ENCODE peak calls at places on chromosomes 4 and X, in seven cellular contexts. A is heart right ventricle; C is small intestine; N is pancreas; E is mammary epithelial cell; K is endodermal cell; Q is effector memory CD4-positive, alpha-beta T cell. R is an unnamed sample. For H3K36me3, H3K9me3 and H3K27me3, the result is how much of the 10 kb centered on the place peaks cover.

GRCh38 chr4:18816228-18816891 is 794.8 kb upstream of the LCORL start:
- DNase-seq in A (no peak), C (no peak), N (no peak), E (no peak), K (no peak), Q (no peak), R (no peak)

GRCh38 chr4:38160487-38161207 is 200.4 kb downstream of the PTTG2 start:
- DNase-seq in A (no peak), C (peak), N (peak), E (peak), K (peak), Q (peak), R (no peak)

GRCh38 chr4:38099908-38100407 is 139.8 kb downstream of the PTTG2 start:
- DNase-seq in A (no peak), C (no peak), N (no peak), E (peak), K (no peak), Q (no peak), R (no peak)

GRCh38 chr4:176441594-176441993 is 121.8 kb downstream of the SPCS3 start:
- DNase-seq in A (no peak), C (no peak), N (no peak), E (no peak), K (no peak), Q (no peak), R (no peak)

GRCh38 chrX:135931644-135932487 is 38.4 kb downstream of the SAGE1 start:
- DNase-seq in A (peak), C (peak), N (peak), E (peak), K (peak), Q (peak), R (peak)

GRCh38 chrX:68146054-68146453 is 287.2 kb downstream of the OPHN1 start:
- DNase-seq in A (no peak), C (peak), N (no peak), E (peak), K (no peak), Q (no peak), R (no peak)

GRCh38 chr4:24511371-24512063 is 72.8 kb downstream of the DHX15 start:
- DNase-seq in A (no peak), C (no peak), N (no peak), E (no peak), K (peak), Q (no peak), R (no peak)

GRCh38 chr4:32884198-32884597 is 2164.0 kb downstream of the PCDH7 start:
- DNase-seq in A (no peak), C (no peak), N (no peak), E (no peak), K (no peak), Q (no peak), R (no peak)

GRCh38 chr4:122716825-122717448 is 15.6 kb upstream of the BBS12 start:
- DNase-seq in A (peak), C (peak), N (peak), E (peak), K (peak), Q (peak), R (peak)

GRCh38 chrX:72105436-72105835 is 26.3 kb downstream of the RTL5 start:
- DNase-seq in A (no peak), C (no peak), N (no peak), E (no peak), K (no peak), Q (peak), R (no peak)

GRCh38 chr4:11765849-11766453 is 337.3 kb upstream of the HS3ST1 start:
- DNase-seq in A (peak), C (peak), N (no peak), E (peak), K (peak), Q (no peak), R (no peak)

GRCh38 chrX:17859609-17860178 is 1.4 kb downstream of the RAI2 start:
- DNase-seq in A (no peak), C (no peak), N (peak), E (no peak), K (peak), Q (no peak), R (no peak)

GRCh38 chr4:105022811-105023667 is 123.6 kb upstream of the TET2 start:
- DNase-seq in A (no peak), C (no peak), N (no peak), E (peak), K (peak), Q (no peak), R (no peak)

GRCh38 chr4:74206088-74206826 is 48.3 kb downstream of the MTHFD2L start:
- DNase-seq in A (no peak), C (no peak), N (no peak), E (no peak), K (no peak), Q (no peak), R (peak)

GRCh38 chrX:55710701-55711100 is 6.8 kb upstream of the RRAGB start:
- DNase-seq in A (peak), C (no peak), N (no peak), E (peak), K (no peak), Q (no peak), R (no peak)

GRCh38 chrX:308821-309520 is 9.6 kb downstream of the GTPBP6 start:
- DNase-seq in A (no peak), C (no peak), N (no peak), E (no peak), K (no peak), Q (no peak), R (peak)
- H3K36me3 ChIP-seq in A (under half), C (under half), N (under half), E (under half), K (half or more), Q (half or more), R (under half)

GRCh38 chr4:127630152-127630551 is 2.6 kb upstream of the INTU start:
- DNase-seq in A (no peak), C (no peak), N (no peak), E (no peak), K (no peak), Q (no peak), R (no peak)
- H3K9me3 ChIP-seq in A (under half), C (under half), N (under half), E (under half), K (under half), Q (under half), R (under half)

GRCh38 chrX:107752037-107752436 is 23.6 kb downstream of the TSC22D3 start:
- DNase-seq in A (no peak), C (no peak), N (no peak), E (no peak), K (no peak), Q (no peak), R (no peak)
- H3K27me3 ChIP-seq in A (under half), C (under half), N (under half), E (under half), K (half or more), Q (under half), R (under half)

DNA sequence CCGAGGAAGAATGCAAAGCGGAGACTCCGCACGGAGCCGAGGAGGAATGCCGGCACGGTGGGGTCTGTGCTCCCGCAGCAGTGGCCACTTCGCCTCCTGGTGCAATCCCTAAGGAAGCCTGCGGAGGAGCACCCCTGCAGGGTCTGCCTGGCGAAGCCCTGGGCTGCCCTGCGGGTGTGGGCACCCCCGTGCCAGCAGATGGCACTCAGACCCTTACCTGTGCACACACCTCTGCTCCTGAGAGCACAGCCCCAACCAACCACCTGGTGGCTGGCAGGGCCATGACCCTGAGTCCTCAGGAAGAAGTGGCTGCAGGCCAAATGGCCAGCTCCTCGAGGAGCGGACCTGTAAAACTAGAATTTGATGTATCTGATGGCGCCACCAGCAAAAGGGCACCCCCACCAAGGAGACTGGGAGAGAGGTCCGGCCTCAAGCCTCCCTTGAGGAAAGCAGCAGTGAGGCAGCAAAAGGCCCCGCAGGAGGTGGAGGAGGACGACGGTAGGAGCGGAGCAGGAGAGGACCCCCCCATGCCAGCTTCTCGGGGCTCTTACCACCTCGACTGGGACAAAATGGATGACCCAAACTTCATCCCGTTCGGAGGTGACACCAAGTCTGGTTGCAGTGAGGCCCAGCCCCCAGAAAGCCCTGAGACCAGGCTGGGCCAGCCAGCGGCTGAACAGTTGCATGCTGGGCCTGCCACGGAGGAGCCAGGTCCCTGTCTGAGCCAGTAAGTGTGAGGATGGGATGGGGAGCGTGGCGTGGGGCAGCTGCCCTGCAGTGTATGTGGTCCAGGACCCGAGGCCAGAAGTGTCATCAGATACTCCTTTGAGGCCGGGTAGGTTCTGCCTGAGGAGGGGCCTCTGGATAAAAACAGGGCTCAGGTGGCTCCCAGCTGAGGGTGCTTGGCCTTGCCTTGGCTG is 7.0 kb downstream of the TACC3 start:
- DNase-seq in A (no peak), C (no peak), N (peak), E (no peak), K (no peak), Q (no peak), R (peak)
- H3K36me3 ChIP-seq in A (under half), C (under half), N (under half), E (under half), K (half or more), Q (half or more), R (under half)

GRCh38 chr4:337143-337931 is at the start of gene ZNF141:
- DNase-seq in A (peak), C (peak), N (peak), E (peak), K (peak), Q (peak), R (peak)
- H3K9me3 ChIP-seq in A (under half), C (under half), N (under half), E (under half), K (under half), Q (under half), R (under half)

GRCh38 chr4:5973486-5974220 is 44.6 kb downstream of the C4orf50 start:
- DNase-seq in A (no peak), C (no peak), N (no peak), E (no peak), K (peak), Q (no peak), R (no peak)

GRCh38 chr4:5974321-5974720 is 43.9 kb downstream of the C4orf50 start:
- DNase-seq in A (no peak), C (no peak), N (no peak), E (no peak), K (peak), Q (no peak), R (no peak)

GRCh38 chr4:5971077-5971447 is 47.2 kb downstream of the C4orf50 start:
- DNase-seq in A (no peak), C (no peak), N (no peak), E (no peak), K (peak), Q (no peak), R (no peak)

GRCh38 chr4:5972571-5972970 is 45.7 kb downstream of the C4orf50 start:
- DNase-seq in A (no peak), C (no peak), N (no peak), E (no peak), K (no peak), Q (no peak), R (no peak)

DNA sequence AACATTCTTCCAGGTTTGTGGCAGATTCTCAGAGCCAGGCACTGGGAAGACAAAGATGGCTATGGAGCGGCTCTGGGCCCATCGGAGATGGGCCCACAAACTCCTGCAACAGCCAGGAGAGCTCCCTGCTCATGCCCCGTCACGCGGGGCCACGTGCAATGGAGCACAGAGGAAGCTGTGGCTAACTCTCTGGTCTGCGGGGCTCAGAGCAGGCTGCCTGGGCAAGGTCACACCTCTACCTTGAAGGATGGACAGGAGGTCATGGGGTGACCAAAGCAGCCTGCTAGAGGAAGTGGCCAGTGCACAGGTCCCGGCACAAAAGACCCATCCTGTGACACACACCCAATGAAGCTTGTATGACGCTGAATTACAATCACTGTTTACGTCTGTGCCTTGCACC is 45.2 kb downstream of the C4orf50 start:
- DNase-seq in A (no peak), C (no peak), N (no peak), E (no peak), K (peak), Q (no peak), R (no peak)
- H3K27me3 ChIP-seq in A (under half), C (under half), N (under half), E (under half), K (under half), Q (under half), R (under half)